ENCODE peak calls at places on chromosomes 4 and X, in six cellular contexts. D, W, C, Q, J and T are unnamed samples.

GRCh38 chrX:154021131-154021611 is 1.5 kb upstream of the IRAK1 start:
- DNase-seq in D (no peak), W (no peak), C (no peak), Q (no peak), J (no peak), T (no peak)

GRCh38 chrX:108167211-108167872 is 75.8 kb downstream of the ATG4A start:
- DNase-seq in D (no peak), W (no peak), C (no peak), Q (no peak), J (no peak), T (no peak)

GRCh38 chr4:43163101-43163792 is 270.7 kb downstream of the GRXCR1 start:
- DNase-seq in D (no peak), W (no peak), C (no peak), Q (no peak), J (no peak), T (no peak)

GRCh38 chr4:27084685-27085356 is 224.2 kb downstream of the STIM2 start:
- DNase-seq in D (peak), W (no peak), C (no peak), Q (no peak), J (no peak), T (no peak)

GRCh38 chr4:1206299-1207156 is 34.1 kb upstream of the SPON2 start:
- DNase-seq in D (peak), W (peak), C (no peak), Q (no peak), J (no peak), T (no peak)

GRCh38 chr4:13476915-13477314 is 7.2 kb downstream of the RAB28 start:
- DNase-seq in D (no peak), W (no peak), C (no peak), Q (no peak), J (no peak), T (no peak)

GRCh38 chr4:128528793-128529553 is 241.4 kb upstream of the PGRMC2 start:
- DNase-seq in D (peak), W (no peak), C (peak), Q (no peak), J (no peak), T (no peak)

GRCh38 chrX:8404958-8405357 is 59.7 kb upstream of the VCX3B start:
- DNase-seq in D (no peak), W (no peak), C (no peak), Q (no peak), J (no peak), T (no peak)

GRCh38 chr4:42750091-42750490 is 93.2 kb upstream of the ATP8A1 start:
- DNase-seq in D (no peak), W (no peak), C (no peak), Q (no peak), J (no peak), T (peak)